ENCODE peak calls at places on chromosomes 11 and 22, in nine cellular contexts. L is neural progenitor cell, Z is WTC11, B is body of pancreas, Q is brain microvascular endothelial cell, P is type B pancreatic cell, E is choroid plexus epithelial cell, X is endodermal cell, G is GM12864. W is an unnamed sample.

GRCh38 chr22:20583471-20583922 is 76.1 kb downstream of the MED15 start:
- DNase-seq in L (peak), Z (peak), B (no peak), Q (no peak), P (no peak), E (no peak), X (peak), G (no peak), W (no peak)

GRCh38 chr22:39212721-39213376 is 31.9 kb downstream of the PDGFB start:
- DNase-seq in L (peak), Z (no peak), B (no peak), Q (no peak), P (no peak), E (peak), X (peak), G (no peak), W (no peak)

GRCh38 chr22:26922804-26923203 is 265.4 kb downstream of the MIAT start:
- DNase-seq in L (peak), Z (peak), B (no peak), Q (no peak), P (no peak), E (no peak), X (peak), G (no peak), W (no peak)

GRCh38 chr11:43119275-43119970 is 192.4 kb upstream of the API5 start:
- DNase-seq in L (no peak), Z (no peak), B (no peak), Q (no peak), P (no peak), E (no peak), X (no peak), G (no peak), W (no peak)

GRCh38 chr11:69823641-69824285 is 4.5 kb upstream of the FGF3 start:
- DNase-seq in L (no peak), Z (no peak), B (no peak), Q (no peak), P (no peak), E (no peak), X (no peak), G (no peak), W (no peak)

GRCh38 chr11:61683961-61684869 is 4.0 kb downstream of the DAGLA start:
- DNase-seq in L (no peak), Z (no peak), B (no peak), Q (no peak), P (no peak), E (peak), X (peak), G (no peak), W (no peak)

GRCh38 chr11:95155385-95155784 is 65.7 kb downstream of the ENDOD1 start:
- DNase-seq in L (no peak), Z (no peak), B (no peak), Q (no peak), P (no peak), E (no peak), X (no peak), G (no peak), W (no peak)

GRCh38 chr11:67082071-67082791 is 25.6 kb downstream of the RHOD start:
- DNase-seq in L (peak), Z (peak), B (no peak), Q (no peak), P (no peak), E (peak), X (peak), G (no peak), W (no peak)

GRCh38 chr11:95337175-95337957 is 106.4 kb upstream of the SESN3 start:
- DNase-seq in L (peak), Z (peak), B (peak), Q (peak), P (no peak), E (peak), X (peak), G (peak), W (peak)

GRCh38 chr22:49023879-49024774 is 803.5 kb downstream of the BRD1 start:
- DNase-seq in L (no peak), Z (peak), B (no peak), Q (no peak), P (no peak), E (no peak), X (no peak), G (no peak), W (no peak)

GRCh38 chr22:29765905-29766631 is 739 bp downstream of the ZMAT5 start:
- DNase-seq in L (no peak), Z (peak), B (no peak), Q (no peak), P (no peak), E (peak), X (no peak), G (no peak), W (no peak)

GRCh38 chr11:28619870-28620540 is 511.8 kb downstream of the METTL15 start:
- DNase-seq in L (no peak), Z (no peak), B (no peak), Q (peak), P (no peak), E (peak), X (no peak), G (no peak), W (no peak)

GRCh38 chr11:28615542-28615941 is 507.4 kb downstream of the METTL15 start:
- DNase-seq in L (no peak), Z (no peak), B (no peak), Q (no peak), P (no peak), E (no peak), X (no peak), G (no peak), W (no peak)

GRCh38 chr11:28616160-28616559 is 508.0 kb downstream of the METTL15 start:
- DNase-seq in L (no peak), Z (no peak), B (no peak), Q (no peak), P (no peak), E (no peak), X (no peak), G (no peak), W (no peak)

GRCh38 chr11:28618426-28618825 is 510.2 kb downstream of the METTL15 start:
- DNase-seq in L (no peak), Z (no peak), B (no peak), Q (peak), P (no peak), E (peak), X (no peak), G (no peak), W (no peak)

DNA sequence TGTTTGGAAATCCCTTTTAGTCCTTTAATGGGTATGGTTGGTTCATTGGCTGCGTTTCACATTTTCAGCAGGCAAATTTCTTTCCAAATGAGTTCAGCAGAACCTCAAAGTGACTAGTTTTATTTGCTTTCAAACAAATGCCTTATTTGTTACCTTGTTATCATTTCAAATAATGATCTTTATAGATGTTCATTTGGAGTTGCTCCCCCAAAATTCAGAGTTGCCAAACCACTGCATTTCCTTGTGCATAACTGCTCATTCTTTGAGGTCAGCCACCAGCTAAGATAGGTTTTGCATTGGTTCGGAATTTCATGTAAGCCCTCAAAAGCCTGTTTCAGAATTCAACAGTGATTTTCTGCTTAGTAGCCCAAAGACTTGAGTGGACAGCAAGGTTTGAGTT is 508.4 kb downstream of the METTL15 start:
- DNase-seq in L (no peak), Z (no peak), B (no peak), Q (no peak), P (no peak), E (no peak), X (no peak), G (no peak), W (no peak)
- TF ChIP-seq CTCF in L (no peak), Z (no peak), B (no peak), Q (no peak), P (no peak), E (no peak), X (no peak), G (no peak), W (no peak)

GRCh38 chr11:32884770-32885384 is 7.7 kb upstream of the QSER1 start:
- DNase-seq in L (no peak), Z (no peak), B (no peak), Q (peak), P (no peak), E (peak), X (no peak), G (no peak), W (no peak)
- TF ChIP-seq CTCF in L (peak), Z (peak), B (peak), Q (peak), P (peak), E (peak), X (peak), G (peak), W (peak)

DNA sequence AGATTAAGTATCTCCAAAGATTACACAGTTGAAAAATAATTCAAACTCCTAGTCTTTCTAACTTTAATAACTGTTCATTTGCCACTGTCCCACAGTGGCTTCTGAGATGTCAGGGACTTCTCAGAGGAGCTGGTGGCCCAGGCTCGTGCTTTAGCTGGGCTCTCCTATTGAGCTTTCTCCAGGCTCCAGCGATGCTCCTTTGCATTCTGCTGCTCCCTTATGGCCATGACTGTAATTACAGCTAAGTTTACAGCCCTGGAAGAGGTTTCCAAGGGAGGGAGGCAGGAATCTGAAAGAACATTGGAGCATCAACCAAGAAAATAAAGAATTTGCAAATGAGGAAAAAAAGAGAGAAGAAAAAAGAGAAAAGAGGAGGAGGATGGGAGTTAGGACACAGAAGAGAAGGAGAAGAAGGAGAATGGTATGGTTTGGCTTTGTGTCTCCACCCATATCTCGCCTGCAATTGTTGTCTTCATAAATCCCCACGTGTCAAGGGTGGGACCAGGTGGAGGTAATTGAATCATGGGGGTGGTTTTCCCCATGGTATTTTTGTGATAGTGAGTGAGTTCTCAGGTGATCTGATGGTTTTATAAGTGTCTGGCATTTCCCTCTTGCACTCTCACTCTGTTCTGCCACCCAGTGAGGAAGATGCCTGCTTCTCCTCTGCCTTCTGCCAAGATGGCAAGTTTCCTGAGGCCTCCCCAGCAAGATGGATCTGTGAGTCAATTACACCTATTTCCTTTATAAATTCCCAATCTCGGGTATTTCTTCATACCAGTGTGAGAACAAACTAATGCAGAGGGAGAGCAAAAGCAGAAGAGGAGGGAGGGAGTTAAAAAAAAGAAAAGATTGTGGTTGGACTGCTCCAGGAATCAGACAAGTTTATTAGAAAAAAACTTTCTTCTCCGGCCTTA is 857.0 kb downstream of the KCNA4 start:
- DNase-seq in L (peak), Z (peak), B (peak), Q (peak), P (no peak), E (peak), X (peak), G (no peak), W (no peak)
- TF ChIP-seq CTCF in L (peak), Z (peak), B (peak), Q (peak), P (peak), E (peak), X (peak), G (peak), W (peak)

DNA sequence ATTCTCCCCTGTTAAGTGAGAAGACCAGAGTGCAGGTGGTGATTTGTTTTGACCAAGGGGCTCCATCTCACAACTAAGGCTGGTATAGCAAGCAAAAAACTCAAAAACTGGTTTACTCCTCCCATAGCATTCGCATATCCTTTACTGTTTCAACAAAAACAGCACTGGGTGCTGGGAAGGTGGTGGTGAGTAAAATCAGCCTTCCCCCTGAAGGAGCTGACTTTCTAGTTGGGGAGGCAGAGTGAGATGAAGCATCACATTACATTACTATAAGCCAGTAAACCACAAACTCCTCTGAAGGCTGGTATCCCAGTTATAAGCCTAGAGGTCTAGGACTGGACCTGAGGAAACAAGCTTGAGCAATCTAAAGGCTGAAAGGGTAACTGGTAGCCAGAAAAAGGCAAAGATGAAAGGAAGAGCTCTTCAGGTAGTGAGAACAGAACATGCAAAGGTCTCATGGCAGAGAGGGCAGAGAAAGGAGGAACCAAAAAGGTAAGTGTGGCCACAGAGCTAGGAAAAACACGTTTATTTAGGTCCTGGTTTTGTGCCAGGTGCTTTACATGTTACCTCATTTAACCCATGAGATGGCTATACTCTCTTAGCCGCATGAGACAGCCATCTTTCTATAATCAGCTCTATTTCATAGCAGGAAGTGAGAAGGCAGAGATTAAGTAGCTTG is 22.3 kb downstream of the TMEM123 start:
- DNase-seq in L (no peak), Z (no peak), B (no peak), Q (peak), P (no peak), E (peak), X (no peak), G (peak), W (peak)
- TF ChIP-seq CTCF in L (no peak), Z (no peak), B (no peak), Q (no peak), P (no peak), E (no peak), X (no peak), G (no peak), W (peak)

GRCh38 chr22:22684605-22685561 is 40.5 kb downstream of the GGTLC2 start:
- DNase-seq in L (peak), Z (peak), B (peak), Q (peak), P (no peak), E (peak), X (peak), G (peak), W (no peak)
- TF ChIP-seq CTCF in L (peak), Z (peak), B (peak), Q (peak), P (peak), E (peak), X (peak), G (peak), W (peak)

GRCh38 chr11:71302911-71303310 is 50.5 kb upstream of the SHANK2 start:
- DNase-seq in L (no peak), Z (no peak), B (no peak), Q (no peak), P (peak), E (no peak), X (peak), G (no peak), W (no peak)
- TF ChIP-seq CTCF in L (no peak), Z (no peak), B (no peak), Q (peak), P (no peak), E (peak), X (peak), G (peak), W (no peak)

DNA sequence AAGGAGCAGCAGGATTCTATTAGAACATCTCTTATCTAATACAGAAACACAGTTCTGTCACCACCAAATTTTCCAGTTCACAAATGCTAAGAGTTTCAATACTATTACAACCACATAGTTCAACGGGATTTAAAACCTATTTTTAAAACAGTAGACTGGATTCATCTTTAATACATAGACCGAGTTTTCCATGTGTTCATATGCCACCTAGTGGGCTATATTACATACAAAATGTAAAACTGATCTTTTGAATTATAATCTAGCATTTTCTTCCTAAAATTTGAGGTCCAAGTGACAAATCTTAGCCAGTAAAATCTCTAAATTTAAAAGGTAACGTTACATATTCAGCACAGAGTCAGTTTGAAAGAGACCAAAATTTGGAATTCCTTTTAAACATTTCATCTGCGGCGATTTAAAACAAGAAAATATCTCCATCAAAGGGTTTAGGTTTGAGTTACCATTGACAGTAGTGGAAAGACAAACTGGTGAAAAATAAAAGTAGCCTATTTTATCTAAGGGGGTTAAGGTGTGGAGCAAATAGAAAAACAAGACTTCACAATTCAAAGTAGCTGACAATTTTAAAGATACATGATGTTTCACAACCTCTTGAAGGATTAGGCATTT is 269.3 kb upstream of the MPPED2 start:
- DNase-seq in L (no peak), Z (no peak), B (no peak), Q (no peak), P (no peak), E (peak), X (no peak), G (no peak), W (no peak)
- TF ChIP-seq CTCF in L (peak), Z (no peak), B (peak), Q (no peak), P (peak), E (peak), X (peak), G (no peak), W (no peak)

GRCh38 chr11:125347261-125347585 is 148.8 kb downstream of the FEZ1 start:
- DNase-seq in L (peak), Z (no peak), B (no peak), Q (no peak), P (no peak), E (no peak), X (no peak), G (no peak), W (no peak)
- TF ChIP-seq CTCF in L (no peak), Z (no peak), B (no peak), Q (no peak), P (no peak), E (no peak), X (no peak), G (no peak), W (no peak)